ENCODE peak calls at places on chromosomes 2 and 18, in nine cellular contexts. D is D341Med; Q is heart right ventricle; W is NCI-H1092; A is nephron progenitor cell; R is sciatic nerve; U is neural progenitor cell; X is suprapubic skin; I is stimulated activated CD8-positive, alpha-beta memory T cell treated with anti-CD3 and anti-CD28 coated beads, Interleukin-15, amount 100 ng/mL, for 24 hours. H is an unnamed sample.

GRCh38 chr18:7980136-7980535 is 413.0 kb downstream of the PTPRM start:
- DNase-seq in D (no peak), Q (no peak), W (no peak), A (no peak), R (no peak), U (peak; percentile 27), X (no peak), I (no peak), H (no peak)

GRCh38 chr2:216548901-216549321 is 50.3 kb downstream of the RPL37A start:
- DNase-seq in D (no peak), Q (peak; percentile 59), W (no peak), A (no peak), R (no peak), U (no peak), X (no peak), I (no peak), H (no peak)

GRCh38 chr2:164073053-164073757 is 337.4 kb upstream of the FIGN start:
- DNase-seq in D (no peak), Q (no peak), W (peak; percentile 24), A (no peak), R (no peak), U (no peak), X (no peak), I (no peak), H (no peak)

GRCh38 chr2:28206786-28207185 is 185.9 kb upstream of the FOSL2 start:
- DNase-seq in D (no peak), Q (no peak), W (no peak), A (no peak), R (no peak), U (no peak), X (no peak), I (no peak), H (peak; percentile 54)

GRCh38 chr18:48333563-48333962 is 75.6 kb downstream of the ZBTB7C start:
- DNase-seq in D (no peak), Q (no peak), W (peak; percentile 25), A (no peak), R (no peak), U (peak; percentile 36), X (no peak), I (no peak), H (no peak)

GRCh38 chr2:218870984-218871344 is 9.7 kb upstream of the WNT10A start:
- DNase-seq in D (no peak), Q (peak; percentile 49), W (no peak), A (no peak), R (no peak), U (no peak), X (no peak), I (no peak), H (no peak)

GRCh38 chr2:71846072-71846471 is 301.6 kb downstream of the CYP26B1 start:
- DNase-seq in D (no peak), Q (no peak), W (no peak), A (no peak), R (no peak), U (no peak), X (no peak), I (no peak), H (no peak)

GRCh38 chr2:60441791-60442190 is 111.7 kb downstream of the BCL11A start:
- DNase-seq in D (no peak), Q (no peak), W (no peak), A (no peak), R (no peak), U (no peak), X (no peak), I (no peak), H (no peak)

H was measured in NCI-H748 treated with DMSO at 0.1 percent for 48 hours.